ENCODE peak calls at places on chromosomes 12 and 14, in nine cellular contexts. K is A549; F is H1; G is kidney; M is CD8-positive, alpha-beta T cell; B is aorta; Y is psoas muscle; N is transverse colon; Z is IMR-90. T is an unnamed sample. For H3K4me1 and H3K9me3, the result is how much of the 10 kb centered on the place peaks cover.

GRCh38 chr14:71183856-71184255 is 276.6 kb downstream of the PCNX1 start:
- DNase-seq in N (no peak), Y (no peak), F (no peak), K (no peak), Z (no peak), G (no peak), B (no peak), M (no peak), T (no peak)

GRCh38 chr14:26872930-26873470 is 275.2 kb upstream of the NOVA1 start:
- DNase-seq in B (no peak), F (no peak), K (no peak), Z (no peak), G (no peak), M (no peak), Y (no peak), N (no peak), T (no peak)

GRCh38 chr14:73829526-73830431 is 21.9 kb upstream of the PTGR2 start:
- DNase-seq in N (no peak), M (no peak), B (no peak), F (no peak), K (no peak), Z (peak), Y (no peak), G (no peak), T (no peak)

GRCh38 chr14:74425525-74426201 is 347 bp downstream of the SYNDIG1L start:
- DNase-seq in M (peak), Y (peak), G (peak), K (peak), Z (no peak), F (no peak), N (peak), B (peak), T (peak)

GRCh38 chr14:61661471-61661988 is 33.8 kb upstream of the HIF1A start:
- DNase-seq in M (no peak), K (no peak), B (no peak), N (no peak), F (no peak), Z (peak), Y (no peak), G (no peak), T (no peak)

GRCh38 chr12:116222358-116222757 is 55.1 kb downstream of the MED13L start:
- DNase-seq in Z (peak), Y (no peak), B (no peak), M (peak), K (no peak), G (no peak), N (peak), F (no peak), T (peak)

GRCh38 chr12:93790472-93791152 is 113.4 kb downstream of the CRADD start:
- DNase-seq in K (peak), B (no peak), Y (no peak), M (no peak), G (no peak), F (no peak), N (no peak), Z (peak), T (no peak)

GRCh38 chr14:66650491-66650911 is 142.6 kb downstream of the GPHN start:
- DNase-seq in Y (no peak), K (no peak), M (no peak), G (no peak), B (no peak), N (no peak), F (no peak), Z (no peak), T (no peak)

GRCh38 chr12:52260351-52261210 is 13.9 kb upstream of the KRT86 start:
- DNase-seq in N (no peak), K (no peak), B (peak), M (no peak), G (no peak), Z (peak), Y (no peak), F (no peak), T (no peak)

GRCh38 chr12:128983371-128983770 is 130.1 kb downstream of the GLT1D1 start:
- DNase-seq in M (no peak), G (no peak), Y (no peak), K (no peak), F (no peak), Z (no peak), N (no peak), B (no peak), T (no peak)

GRCh38 chr12:71900091-71900490 is 38.6 kb upstream of the TPH2 start:
- DNase-seq in M (no peak), G (no peak), K (peak), F (no peak), Z (peak), B (no peak), N (no peak), Y (no peak), T (no peak)

GRCh38 chr12:130014485-130014807 is 110.6 kb upstream of the TMEM132D start:
- DNase-seq in G (no peak), N (no peak), B (no peak), K (no peak), Z (no peak), M (no peak), F (no peak), Y (no peak), T (no peak)

GRCh38 chr12:101935769-101936741 is 58.7 kb downstream of the DRAM1 start:
- DNase-seq in K (no peak), B (peak), G (peak), M (no peak), N (peak), Y (peak), Z (peak), F (no peak), T (peak)

GRCh38 chr12:88142610-88142991 is 494 bp downstream of the TMTC3 start:
- DNase-seq in Z (no peak), N (peak), K (no peak), Y (peak), F (no peak), G (peak), M (peak), B (peak), T (peak)

GRCh38 chr14:24851837-24852236 is 198.1 kb downstream of the STXBP6 start:
- DNase-seq in Y (no peak), F (no peak), N (no peak), G (no peak), Z (peak), B (no peak), M (no peak), K (no peak), T (no peak)

GRCh38 chr12:54983536-54984102 is 943 bp downstream of the TESPA1 start:
- DNase-seq in Z (no peak), K (no peak), M (peak), B (no peak), G (no peak), Y (no peak), N (no peak), F (no peak), T (no peak)

GRCh38 chr14:32938719-32939253 is at the start of gene NPAS3:
- DNase-seq in K (no peak), G (peak), N (no peak), M (no peak), Z (no peak), F (no peak), B (peak), Y (peak), T (no peak)

GRCh38 chr12:57772429-57773322 is at the start of gene EEF1AKMT3:
- DNase-seq in G (peak), F (no peak), M (no peak), N (peak), Y (peak), Z (peak), K (peak), B (peak), T (peak)

GRCh38 chr14:50677527-50678063 is 9.5 kb upstream of the SAV1 start:
- DNase-seq in F (no peak), B (no peak), Y (no peak), G (no peak), Z (peak), N (no peak), M (no peak), K (no peak), T (no peak)

GRCh38 chr14:75433631-75434556 is 6.1 kb downstream of the JDP2 start:
- DNase-seq in G (no peak), B (no peak), F (no peak), N (no peak), Y (no peak), M (no peak), K (no peak), Z (no peak), T (no peak)
- H3K4me1 ChIP-seq in G (under half), B (under half), F (under half), N (half or more), Y (half or more), M (under half), K (under half), Z (under half), T (under half)

GRCh38 chr12:132945806-132946506 is 10.2 kb downstream of the ZNF605 start:
- DNase-seq in Y (no peak), N (no peak), K (no peak), M (no peak), F (no peak), G (no peak), B (no peak), Z (no peak), T (no peak)
- H3K9me3 ChIP-seq in Y (half or more), N (half or more), K (half or more), M (under half), F (half or more), G (under half), B (half or more), Z (half or more), T (under half)

GRCh38 chr12:111411187-111411764 is 5.6 kb downstream of the SH2B3 start:
- DNase-seq in M (no peak), Y (no peak), K (no peak), B (no peak), F (no peak), N (no peak), Z (no peak), G (no peak), T (peak)
- H3K4me1 ChIP-seq in M (half or more), Y (under half), K (under half), B (under half), F (under half), N (half or more), Z (under half), G (under half), T (under half)

DNA sequence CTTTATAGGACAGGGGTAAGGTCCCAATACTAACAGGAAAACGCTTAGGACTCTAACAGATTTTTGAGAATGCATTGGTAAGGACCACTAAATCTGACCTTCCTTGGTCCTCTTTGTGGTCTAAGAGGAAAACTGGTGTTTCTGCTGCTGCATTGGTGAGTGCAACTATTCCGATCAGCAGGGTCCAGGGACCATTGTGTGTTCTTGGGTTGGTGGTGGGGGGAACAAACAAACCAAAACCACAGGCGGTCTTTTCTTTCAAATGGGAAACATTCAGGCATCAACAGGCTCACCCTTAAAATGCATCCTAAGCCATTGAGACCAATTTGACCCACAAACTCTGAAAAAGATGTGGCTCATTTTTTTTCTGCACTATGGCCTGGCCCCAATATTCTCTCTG is 20.7 kb downstream of the EPYC start:
- DNase-seq in G (no peak), K (no peak), N (no peak), Z (no peak), Y (no peak), M (no peak), F (peak), B (no peak), T (no peak)
- H3K9me3 ChIP-seq in G (under half), K (under half), N (under half), Z (under half), Y (under half), M (under half), F (under half), B (under half), T (under half)

DNA sequence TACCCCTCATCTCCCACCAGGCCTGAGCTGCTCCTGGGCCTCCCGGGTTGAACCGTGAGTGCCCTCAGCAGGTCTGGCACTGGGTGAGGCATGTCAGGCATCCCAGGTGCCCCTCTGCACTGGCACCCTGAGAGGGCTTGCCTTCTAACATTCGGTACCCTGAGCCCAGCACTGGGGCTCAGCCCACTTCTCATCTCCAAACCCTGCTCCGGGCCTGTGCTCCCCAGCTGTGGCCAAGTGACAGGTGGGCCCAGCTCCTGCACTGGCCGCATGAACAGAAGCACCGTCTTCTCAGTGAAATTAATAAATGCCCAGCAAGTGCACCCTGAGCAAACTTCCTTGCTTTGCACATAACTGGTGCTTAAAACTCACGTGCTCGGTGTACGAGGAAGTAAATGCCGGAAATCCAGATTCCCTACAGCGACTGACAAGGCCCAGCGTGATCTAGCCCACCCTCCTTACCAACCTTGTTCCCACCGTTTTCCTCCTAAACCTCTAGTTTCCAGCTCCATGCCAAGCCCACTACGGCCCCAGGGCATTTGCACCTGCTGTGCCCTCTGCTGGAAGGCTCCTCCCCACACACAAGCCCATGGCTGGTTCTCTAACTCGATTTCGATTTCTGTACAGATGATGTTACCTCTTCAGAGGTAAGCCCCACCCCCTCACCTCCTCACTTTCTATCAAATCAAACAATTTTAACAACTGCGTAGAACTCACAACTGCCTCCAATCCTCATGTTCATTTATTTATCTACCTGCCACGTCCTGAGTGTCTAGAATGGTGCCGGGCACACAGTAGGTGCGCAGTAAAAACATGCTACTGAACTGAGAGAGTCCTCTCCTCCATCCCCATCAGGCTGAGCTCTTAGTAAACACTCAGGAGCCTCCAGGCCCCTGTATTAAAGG is 115.3 kb upstream of the NCOR2 start:
- DNase-seq in B (no peak), G (peak), F (no peak), Y (no peak), M (no peak), K (no peak), N (no peak), Z (no peak), T (no peak)
- H3K4me1 ChIP-seq in B (under half), G (under half), F (under half), Y (half or more), M (under half), K (half or more), N (half or more), Z (under half), T (half or more)

DNA sequence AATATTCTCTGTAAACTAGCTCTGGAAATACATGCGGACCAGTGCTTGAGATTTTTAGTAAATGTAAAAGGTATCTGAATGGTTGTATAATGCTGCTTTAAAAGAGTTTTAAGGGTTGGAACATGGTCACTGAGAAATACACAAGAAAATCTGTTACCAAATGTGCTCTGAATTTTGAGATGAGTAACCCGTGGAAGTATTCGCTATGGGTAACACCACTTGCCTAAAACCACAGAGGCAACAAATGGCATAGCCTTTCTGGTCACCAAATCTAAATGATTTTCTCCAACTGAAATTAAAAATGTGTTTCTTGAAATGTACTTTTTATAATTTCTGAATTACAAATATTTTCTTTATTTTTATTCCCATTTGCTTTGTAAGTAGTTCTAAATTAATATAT is 745.7 kb downstream of the DIO2 start:
- DNase-seq in F (no peak), N (no peak), Y (no peak), Z (peak), G (no peak), B (no peak), M (no peak), K (no peak), T (no peak)
- H3K9me3 ChIP-seq in F (under half), N (under half), Y (under half), Z (under half), G (under half), B (under half), M (under half), K (under half), T (under half)

DNA sequence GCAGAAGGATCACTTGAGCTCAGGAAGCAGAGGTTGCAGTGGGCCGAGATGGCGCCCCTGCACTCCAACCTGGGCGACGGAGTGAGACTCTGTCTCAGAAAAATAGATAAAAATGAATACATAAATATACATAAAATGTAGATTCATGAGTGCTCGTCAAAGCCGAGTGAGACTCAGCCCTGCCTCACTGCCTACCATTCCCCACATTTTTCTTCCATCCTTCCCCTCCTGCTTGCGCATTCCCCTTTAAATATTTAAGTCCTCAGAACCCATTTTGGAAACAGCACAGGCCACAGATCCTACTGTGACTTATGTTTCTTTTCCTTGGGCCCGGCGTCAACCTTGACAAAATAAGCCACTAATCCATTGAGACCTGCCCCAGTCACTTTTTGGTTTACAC is 31.9 kb upstream of the AACS start:
- DNase-seq in Z (no peak), K (no peak), Y (no peak), F (no peak), B (peak), G (no peak), N (no peak), M (no peak), T (no peak)
- H3K4me1 ChIP-seq in Z (under half), K (under half), Y (under half), F (under half), B (under half), G (under half), N (under half), M (under half), T (under half)

GRCh38 chr14:31307618-31308017 is 100.0 kb upstream of the HECTD1 start:
- DNase-seq in M (no peak), G (no peak), Y (no peak), B (no peak), Z (no peak), F (no peak), K (no peak), N (no peak), T (no peak)
- H3K9me3 ChIP-seq in M (under half), G (under half), Y (under half), B (under half), Z (under half), F (under half), K (under half), N (under half), T (under half)